ENCODE peak calls at places on chromosomes 2 and 18, in five cellular contexts. One of them, this sample, is unnamed. For H3K4me1, the result is how much of the 10 kb centered on the place peaks cover.

GRCh38 chr2:3638456-3638810 is 19.6 kb upstream of the ALLC start:
- DNase-seq in HCT116: no peak
- DNase-seq in tibial nerve: no peak
- DNase-seq in IMR-90: no peak
- DNase-seq in SK-N-SH: no peak
- DNase-seq in this sample: no peak

GRCh38 chr18:45517181-45517741 is 98.0 kb upstream of the SLC14A2 start:
- DNase-seq in HCT116: no peak
- DNase-seq in tibial nerve: peak
- DNase-seq in IMR-90: no peak
- DNase-seq in SK-N-SH: no peak
- DNase-seq in this sample: peak

GRCh38 chr2:195610708-195611107 is 46.3 kb upstream of the SLC39A10 start:
- DNase-seq in HCT116: no peak
- DNase-seq in tibial nerve: no peak
- DNase-seq in IMR-90: no peak
- DNase-seq in SK-N-SH: no peak
- DNase-seq in this sample: no peak

GRCh38 chr2:241036397-241036963 is 38.1 kb downstream of the SNED1 start:
- DNase-seq in HCT116: no peak
- DNase-seq in tibial nerve: no peak
- DNase-seq in IMR-90: no peak
- DNase-seq in SK-N-SH: no peak
- DNase-seq in this sample: peak

GRCh38 chr2:227462463-227462951 is 9.4 kb upstream of the AGFG1 start:
- DNase-seq in HCT116: no peak
- DNase-seq in tibial nerve: no peak
- DNase-seq in IMR-90: no peak
- DNase-seq in SK-N-SH: no peak
- DNase-seq in this sample: no peak

GRCh38 chr2:230903251-230904150 is 21.5 kb downstream of the GPR55 start:
- DNase-seq in HCT116: no peak
- DNase-seq in tibial nerve: no peak
- DNase-seq in IMR-90: no peak
- DNase-seq in SK-N-SH: no peak
- DNase-seq in this sample: no peak

GRCh38 chr2:164567335-164567989 is 53.8 kb downstream of the GRB14 start:
- DNase-seq in HCT116: no peak
- DNase-seq in tibial nerve: no peak
- DNase-seq in IMR-90: no peak
- DNase-seq in SK-N-SH: no peak
- DNase-seq in this sample: no peak

GRCh38 chr18:21004721-21005120 is 106.9 kb downstream of the ROCK1 start:
- DNase-seq in HCT116: no peak
- DNase-seq in tibial nerve: no peak
- DNase-seq in IMR-90: peak
- DNase-seq in SK-N-SH: no peak
- DNase-seq in this sample: no peak

GRCh38 chr18:35267161-35267651 is 22.8 kb downstream of the ZSCAN30 start:
- DNase-seq in HCT116: no peak
- DNase-seq in tibial nerve: peak
- DNase-seq in IMR-90: no peak
- DNase-seq in SK-N-SH: peak
- DNase-seq in this sample: no peak

DNA sequence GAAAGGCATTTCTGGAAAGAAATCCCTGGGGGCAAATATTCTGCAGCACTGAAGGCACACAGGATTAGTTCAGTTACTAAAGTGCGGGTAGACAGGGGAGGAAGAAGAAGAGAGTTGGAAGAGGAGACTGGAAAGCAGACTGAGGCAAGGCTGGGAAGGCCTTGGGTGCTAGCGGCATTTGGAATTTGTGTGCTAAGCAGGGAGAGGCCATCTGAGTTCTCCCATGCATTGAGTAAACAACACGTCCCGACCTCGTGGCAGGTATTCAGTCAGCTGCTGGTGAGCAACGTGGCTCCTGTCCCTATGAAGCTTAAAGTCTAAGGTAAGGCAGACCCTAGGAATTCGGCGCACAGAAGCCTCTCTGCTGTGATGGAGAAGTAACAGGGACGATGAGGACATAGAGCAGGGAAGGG is 30.7 kb downstream of the ATP8B1 start:
- DNase-seq in HCT116: no peak
- DNase-seq in tibial nerve: no peak
- DNase-seq in IMR-90: no peak
- DNase-seq in SK-N-SH: no peak
- DNase-seq in this sample: no peak
- H3K4me1 ChIP-seq in HCT116: under half
- H3K4me1 ChIP-seq in tibial nerve: under half
- H3K4me1 ChIP-seq in IMR-90: under half
- H3K4me1 ChIP-seq in SK-N-SH: half or more
- H3K4me1 ChIP-seq in this sample: under half

GRCh38 chr2:73233932-73234832 is at the start of gene CCT7:
- DNase-seq in HCT116: peak
- DNase-seq in tibial nerve: peak
- DNase-seq in IMR-90: peak
- DNase-seq in SK-N-SH: peak
- DNase-seq in this sample: peak
- H3K4me1 ChIP-seq in HCT116: under half
- H3K4me1 ChIP-seq in tibial nerve: under half
- H3K4me1 ChIP-seq in IMR-90: under half
- H3K4me1 ChIP-seq in SK-N-SH: under half
- H3K4me1 ChIP-seq in this sample: under half

GRCh38 chr2:149189769-149190168 is 140.6 kb upstream of the LYPD6 start:
- DNase-seq in HCT116: no peak
- DNase-seq in tibial nerve: no peak
- DNase-seq in IMR-90: no peak
- DNase-seq in SK-N-SH: no peak
- DNase-seq in this sample: no peak
- H3K4me1 ChIP-seq in HCT116: under half
- H3K4me1 ChIP-seq in tibial nerve: under half
- H3K4me1 ChIP-seq in IMR-90: under half
- H3K4me1 ChIP-seq in SK-N-SH: under half
- H3K4me1 ChIP-seq in this sample: under half

GRCh38 chr2:43110442-43110871 is 115.9 kb downstream of the ZFP36L2 start:
- DNase-seq in HCT116: no peak
- DNase-seq in tibial nerve: no peak
- DNase-seq in IMR-90: peak
- DNase-seq in SK-N-SH: no peak
- DNase-seq in this sample: peak
- H3K4me1 ChIP-seq in HCT116: under half
- H3K4me1 ChIP-seq in tibial nerve: half or more
- H3K4me1 ChIP-seq in IMR-90: under half
- H3K4me1 ChIP-seq in SK-N-SH: under half
- H3K4me1 ChIP-seq in this sample: half or more

GRCh38 chr2:200406379-200406778 is 99.9 kb downstream of the SPATS2L start:
- DNase-seq in HCT116: no peak
- DNase-seq in tibial nerve: no peak
- DNase-seq in IMR-90: peak
- DNase-seq in SK-N-SH: no peak
- DNase-seq in this sample: no peak
- H3K4me1 ChIP-seq in HCT116: half or more
- H3K4me1 ChIP-seq in tibial nerve: under half
- H3K4me1 ChIP-seq in IMR-90: under half
- H3K4me1 ChIP-seq in SK-N-SH: under half
- H3K4me1 ChIP-seq in this sample: half or more

GRCh38 chr2:120579916-120580685 is 155.6 kb upstream of the GLI2 start:
- DNase-seq in HCT116: no peak
- DNase-seq in tibial nerve: no peak
- DNase-seq in IMR-90: no peak
- DNase-seq in SK-N-SH: no peak
- DNase-seq in this sample: no peak
- H3K4me1 ChIP-seq in HCT116: under half
- H3K4me1 ChIP-seq in tibial nerve: under half
- H3K4me1 ChIP-seq in IMR-90: under half
- H3K4me1 ChIP-seq in SK-N-SH: under half
- H3K4me1 ChIP-seq in this sample: under half

DNA sequence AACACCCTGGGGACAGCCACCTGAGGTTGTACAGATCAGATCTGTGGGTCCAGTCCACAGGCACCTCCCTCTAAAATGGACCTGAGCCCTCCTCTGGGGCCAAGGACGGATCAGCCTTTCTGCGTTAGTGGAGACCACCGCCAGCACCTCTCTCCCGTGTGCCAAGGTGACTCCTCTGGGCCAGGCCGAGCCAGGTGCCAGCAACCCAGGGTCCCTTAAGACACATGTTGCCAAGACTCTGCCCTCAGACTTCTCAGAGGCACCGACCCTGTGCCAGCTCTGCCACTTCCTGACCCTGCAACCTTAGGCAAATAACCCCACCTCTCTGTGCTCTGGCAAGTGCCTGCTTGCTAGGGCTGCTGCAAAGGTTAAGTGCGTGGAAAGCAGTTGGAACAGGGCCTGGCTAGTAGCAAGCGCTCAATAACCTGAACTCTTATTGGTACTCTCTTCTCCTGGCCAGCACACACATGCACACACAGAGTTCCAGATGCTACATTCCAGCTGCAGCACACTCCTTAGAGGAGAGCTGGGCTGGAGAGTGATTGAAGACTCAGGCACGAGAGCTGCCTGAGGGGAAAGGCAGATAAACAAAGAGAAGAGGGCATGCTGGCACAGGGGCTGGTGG is 105.6 kb downstream of the TNS1 start:
- DNase-seq in HCT116: no peak
- DNase-seq in tibial nerve: no peak
- DNase-seq in IMR-90: no peak
- DNase-seq in SK-N-SH: no peak
- DNase-seq in this sample: no peak
- H3K4me1 ChIP-seq in HCT116: under half
- H3K4me1 ChIP-seq in tibial nerve: under half
- H3K4me1 ChIP-seq in IMR-90: under half
- H3K4me1 ChIP-seq in SK-N-SH: under half
- H3K4me1 ChIP-seq in this sample: under half

GRCh38 chr2:136130511-136130910 is 12.6 kb upstream of the CXCR4 start:
- DNase-seq in HCT116: no peak
- DNase-seq in tibial nerve: no peak
- DNase-seq in IMR-90: no peak
- DNase-seq in SK-N-SH: no peak
- DNase-seq in this sample: no peak
- H3K4me1 ChIP-seq in HCT116: under half
- H3K4me1 ChIP-seq in tibial nerve: under half
- H3K4me1 ChIP-seq in IMR-90: under half
- H3K4me1 ChIP-seq in SK-N-SH: under half
- H3K4me1 ChIP-seq in this sample: under half

This sample was measured in SJSA1.